ENCODE peak calls at places on chromosomes 7 and 10, in six cellular contexts. N is LoVo; K is NCI-H1092 treated with DMSO at 0.1 percent for 48 hours; E is OCI-M1; V is stimulated activated CD8-positive, alpha-beta memory T cell treated with anti-CD3 and anti-CD28 coated beads, Interleukin-12 subunit alpha, Interleukin-12 subunit beta, amount 100 ng/mL, for 1 hour; A is amniotic stem cell. G is an unnamed sample.

GRCh38 chr10:130932326-130933007 is 379.1 kb downstream of the TCERG1L start:
- DNase-seq in K (no peak), N (no peak), V (no peak), A (no peak), E (no peak), G (no peak)

GRCh38 chr7:23473848-23474097 is 3.5 kb upstream of the IGF2BP3 start:
- DNase-seq in A (no peak), V (no peak), N (no peak), E (no peak), K (no peak), G (peak; percentile 74)

GRCh38 chr7:30423793-30424505 is 54.6 kb downstream of the NOD1 start:
- DNase-seq in E (no peak), K (no peak), N (no peak), V (no peak), A (no peak), G (no peak)

GRCh38 chr10:50740351-50740688 is 584 bp downstream of the ASAH2B start:
- DNase-seq in K (peak; percentile 50), V (no peak), E (peak; percentile 73), N (peak; percentile 18), A (peak; percentile 19), G (no peak)

GRCh38 chr7:5362466-5362865 is 61.2 kb downstream of the TNRC18 start:
- DNase-seq in E (no peak), A (no peak), N (no peak), K (no peak), V (no peak), G (no peak)

GRCh38 chr7:2108501-2109250 is 124.1 kb downstream of the MAD1L1 start:
- DNase-seq in E (no peak), K (peak; percentile 66), V (no peak), A (no peak), N (no peak), G (no peak)

GRCh38 chr7:23247101-23247601 is 576 bp downstream of the GPNMB start:
- DNase-seq in N (no peak), A (no peak), K (no peak), V (no peak), E (no peak), G (no peak)

GRCh38 chr7:74604326-74605020 is 53.0 kb upstream of the GTF2I start:
- DNase-seq in N (peak; percentile 56), E (no peak), V (no peak), K (no peak), A (no peak), G (peak; percentile 73)

GRCh38 chr7:84144480-84144879 is 50.1 kb downstream of the SEMA3A start:
- DNase-seq in A (no peak), N (peak; percentile 31), K (no peak), V (no peak), E (peak; percentile 65), G (peak; percentile 41)

GRCh38 chr7:2802082-2802481 is 42.0 kb downstream of the GNA12 start:
- DNase-seq in K (no peak), V (no peak), E (no peak), A (no peak), N (no peak), G (peak; percentile 9)

GRCh38 chr7:130063036-130063435 is 7.3 kb upstream of the KLHDC10 start:
- DNase-seq in E (peak; percentile 80), A (peak; percentile 13), K (peak; percentile 26), V (peak; percentile 61), N (peak; percentile 44), G (peak; percentile 75)

GRCh38 chr10:70832852-70833542 is 17.2 kb downstream of the SGPL1 start:
- DNase-seq in A (peak; percentile 81), N (no peak), E (peak; percentile 74), V (no peak), K (no peak), G (no peak)

GRCh38 chr10:123576706-123577105 is 89.4 kb upstream of the GPR26 start:
- DNase-seq in N (no peak), K (no peak), A (no peak), V (no peak), E (no peak), G (no peak)

GRCh38 chr7:159050703-159051102 is 94.0 kb downstream of the VIPR2 start:
- DNase-seq in V (no peak), N (no peak), A (no peak), K (no peak), E (no peak), G (no peak)

GRCh38 chr10:78299861-78300453 is 266.3 kb downstream of the RPS24 start:
- DNase-seq in E (peak; percentile 49), A (no peak), V (no peak), N (no peak), K (no peak), G (no peak)

GRCh38 chr7:50826371-50827172 is 43.9 kb upstream of the GRB10 start:
- DNase-seq in K (no peak), E (no peak), N (peak; percentile 78), A (peak; percentile 48), V (no peak), G (peak; percentile 38)

GRCh38 chr10:36624551-36625100 is 500.8 kb upstream of the ANKRD30A start:
- DNase-seq in N (no peak), V (no peak), A (no peak), E (no peak), K (no peak), G (no peak)

GRCh38 chr10:454860-455259 is 234.6 kb downstream of the DIP2C start:
- DNase-seq in E (no peak), K (no peak), A (peak; percentile 44), N (peak; percentile 39), V (no peak), G (no peak)

GRCh38 chr7:96285579-96285978 is 36.3 kb downstream of the SLC25A13 start:
- DNase-seq in N (no peak), V (no peak), A (no peak), E (no peak), K (no peak), G (no peak)

GRCh38 chr7:139696547-139696946 is 81.3 kb downstream of the HIPK2 start:
- DNase-seq in V (no peak), E (no peak), K (no peak), N (no peak), A (no peak), G (no peak)

GRCh38 chr7:44664756-44665461 is 58.5 kb downstream of the OGDH start:
- DNase-seq in E (no peak), K (no peak), V (no peak), A (no peak), N (no peak), G (no peak)

GRCh38 chr7:4129481-4130122 is 552.5 kb upstream of the FOXK1 start:
- DNase-seq in A (no peak), V (no peak), K (no peak), E (no peak), N (no peak), G (no peak)

GRCh38 chr10:95268438-95268837 is 22.4 kb downstream of the PDLIM1 start:
- DNase-seq in A (no peak), N (no peak), V (no peak), K (no peak), E (no peak), G (no peak)

GRCh38 chr10:119834188-119834587 is 38.5 kb downstream of the MCMBP start:
- DNase-seq in K (no peak), A (no peak), E (peak; percentile 90), V (no peak), N (no peak), G (no peak)

GRCh38 chr7:132618956-132619305 is 42.7 kb upstream of the PLXNA4 start:
- DNase-seq in K (no peak), N (no peak), E (no peak), V (no peak), A (no peak), G (no peak)

GRCh38 chr7:10239643-10240345 is 733.9 kb upstream of the PHF14 start:
- DNase-seq in V (no peak), A (no peak), N (no peak), K (peak; percentile 43), E (no peak), G (no peak)

GRCh38 chr7:2001601-2002442 is 230.9 kb downstream of the MAD1L1 start:
- DNase-seq in K (no peak), N (no peak), A (no peak), V (no peak), E (no peak), G (no peak)

GRCh38 chr7:75617634-75618234 is 121.0 kb downstream of the HIP1 start:
- DNase-seq in A (no peak), V (peak; percentile 21), N (no peak), K (no peak), E (peak; percentile 87), G (no peak)

GRCh38 chr7:30308392-30308791 is 24.0 kb downstream of the ZNRF2 start:
- DNase-seq in V (no peak), A (no peak), E (peak; percentile 61), N (peak; percentile 44), K (no peak), G (peak; percentile 30)

GRCh38 chr10:104199567-104199966 is 32.6 kb downstream of the CFAP43 start:
- DNase-seq in V (no peak), N (no peak), K (no peak), A (no peak), E (no peak), G (no peak)

GRCh38 chr7:55019329-55019690 is 493 bp downstream of the EGFR start:
- DNase-seq in K (no peak), A (no peak), E (no peak), N (peak; percentile 42), V (no peak), G (peak; percentile 45)

G was measured in HT-29.